ENCODE peak calls at places on chromosomes 5 and 9, in four cellular contexts. One of them, this sample, is unnamed.
A peak's percentile ranks its signal among the peaks of the same experiment; 100 is the strongest.

GRCh38 chr5:1314564-1314982 is 19.7 kb upstream of the TERT start:
- DNase-seq in A549: no peak
- DNase-seq in fibroblast of lung: no peak
- DNase-seq in pancreas: peak; percentile 68
- DNase-seq in this sample: no peak

GRCh38 chr9:81664638-81665513 is 24.5 kb downstream of the TLE1 start:
- DNase-seq in pancreas: no peak
- DNase-seq in A549: no peak
- DNase-seq in fibroblast of lung: no peak
- DNase-seq in this sample: no peak

GRCh38 chr5:40172721-40173120 is 507.0 kb upstream of the PTGER4 start:
- DNase-seq in A549: no peak
- DNase-seq in pancreas: no peak
- DNase-seq in fibroblast of lung: no peak
- DNase-seq in this sample: no peak

GRCh38 chr9:72305102-72305546 is 59.9 kb downstream of the ZFAND5 start:
- DNase-seq in fibroblast of lung: peak; percentile 60
- DNase-seq in pancreas: no peak
- DNase-seq in A549: peak; percentile 97
- DNase-seq in this sample: peak; percentile 88

GRCh38 chr5:34053133-34053532 is 10.1 kb upstream of the C1QTNF3 start:
- DNase-seq in A549: no peak
- DNase-seq in pancreas: no peak
- DNase-seq in fibroblast of lung: peak; percentile 72
- DNase-seq in this sample: no peak

GRCh38 chr5:68458416-68458815 is 242.9 kb downstream of the PIK3R1 start:
- DNase-seq in pancreas: no peak
- DNase-seq in A549: no peak
- DNase-seq in fibroblast of lung: no peak
- DNase-seq in this sample: no peak

GRCh38 chr9:69895185-69895584 is 74.6 kb downstream of the CFAP95 start:
- DNase-seq in A549: no peak
- DNase-seq in fibroblast of lung: no peak
- DNase-seq in pancreas: no peak
- DNase-seq in this sample: no peak

GRCh38 chr9:137309368-137310189 is 7.5 kb upstream of the NRARP start:
- DNase-seq in pancreas: peak; percentile 72
- DNase-seq in fibroblast of lung: no peak
- DNase-seq in A549: no peak
- DNase-seq in this sample: no peak

GRCh38 chr9:121717141-121717749 is 65.8 kb downstream of the DAB2IP start:
- DNase-seq in pancreas: no peak
- DNase-seq in A549: no peak
- DNase-seq in fibroblast of lung: no peak
- DNase-seq in this sample: no peak

GRCh38 chr9:130835441-130836298 is 616 bp downstream of the ABL1 start:
- DNase-seq in fibroblast of lung: peak; percentile 62
- DNase-seq in A549: peak; percentile 45
- DNase-seq in pancreas: peak; percentile 76
- DNase-seq in this sample: peak; percentile 60

GRCh38 chr9:27371382-27371781 is 74.4 kb upstream of the EQTN start:
- DNase-seq in fibroblast of lung: no peak
- DNase-seq in pancreas: no peak
- DNase-seq in A549: peak; percentile 41
- DNase-seq in this sample: no peak

DNA sequence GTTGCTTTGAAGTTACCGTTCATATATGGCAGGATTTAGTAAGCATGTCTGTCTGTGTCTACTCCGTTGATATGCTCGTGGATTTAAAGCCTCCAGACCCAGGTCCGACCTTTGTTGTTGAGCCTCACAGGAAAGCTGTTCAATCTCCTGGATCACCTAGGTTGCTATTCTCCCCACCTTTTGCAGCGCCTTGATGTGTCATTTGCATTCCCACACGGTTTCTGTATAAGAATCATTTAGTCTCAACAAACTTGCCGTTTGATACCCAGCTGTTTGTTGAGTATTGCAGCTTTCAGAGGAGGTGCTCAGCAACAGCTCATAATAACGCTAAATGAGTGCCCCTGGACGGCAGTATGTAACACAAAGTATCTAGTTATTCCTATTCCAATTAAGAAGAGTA is 1.2 kb upstream of the ADGRV1 start:
- DNase-seq in fibroblast of lung: no peak
- DNase-seq in pancreas: no peak
- DNase-seq in A549: no peak
- DNase-seq in this sample: no peak
- H3K4me1 ChIP-seq in fibroblast of lung: no peaks in the 10 kb centered on the region
- H3K4me1 ChIP-seq in pancreas: peaks cover 3% of the 10 kb centered on the region
- H3K4me1 ChIP-seq in A549: peaks cover 14% of the 10 kb centered on the region
- H3K4me1 ChIP-seq in this sample: peaks cover 5% of the 10 kb centered on the region

DNA sequence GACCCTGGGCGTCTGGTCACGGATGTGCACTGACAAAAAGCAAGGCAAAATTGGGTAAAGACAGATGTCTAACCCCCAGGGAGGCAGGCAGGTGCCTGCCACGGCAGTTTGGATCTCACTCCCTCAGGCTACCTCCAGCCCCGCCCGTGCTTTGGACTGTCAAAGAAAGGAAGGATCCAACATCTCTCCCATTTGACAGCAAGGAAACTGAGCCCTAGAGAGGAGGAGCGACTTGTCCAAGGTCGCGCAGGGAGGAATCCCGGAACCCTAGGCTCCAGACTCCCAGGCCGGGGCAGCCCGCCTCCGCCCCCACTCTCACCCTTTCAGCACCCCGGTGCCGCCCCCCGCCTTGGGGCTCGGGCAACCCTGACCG is 376 bp downstream of the GOLGA1 start:
- DNase-seq in fibroblast of lung: no peak
- DNase-seq in A549: no peak
- DNase-seq in pancreas: no peak
- DNase-seq in this sample: no peak
- H3K27ac ChIP-seq in fibroblast of lung: peak overlapping the region; percentile 98
- H3K27ac ChIP-seq in A549: peak overlapping the region; percentile 97
- H3K27ac ChIP-seq in pancreas: peak overlapping the region; percentile 96
- H3K27ac ChIP-seq in this sample: peak overlapping the region; percentile 91

DNA sequence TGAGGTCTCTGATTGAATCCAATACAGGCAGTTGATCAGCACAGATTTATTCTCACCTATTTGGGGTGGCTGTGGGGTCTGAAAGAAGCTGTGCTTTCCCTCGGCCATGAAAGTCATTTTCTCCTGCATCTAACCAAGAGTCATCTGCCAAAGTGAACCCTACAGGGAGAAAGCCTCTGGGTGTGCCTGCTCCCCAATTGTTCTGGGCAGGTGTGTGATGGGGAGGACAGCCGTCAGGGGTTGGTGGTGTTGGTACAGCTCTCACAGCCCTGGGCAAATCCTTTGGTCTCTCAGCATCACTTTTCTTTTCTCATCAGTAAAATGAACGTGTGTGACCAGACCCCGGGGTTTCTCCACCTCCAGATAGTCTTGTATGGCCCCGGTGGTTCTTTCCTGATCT is 2.5 kb downstream of the PHF2 start:
- DNase-seq in A549: no peak
- DNase-seq in pancreas: no peak
- DNase-seq in fibroblast of lung: no peak
- DNase-seq in this sample: no peak
- H3K4me1 ChIP-seq in A549: peaks cover 14% of the 10 kb centered on the region
- H3K4me1 ChIP-seq in pancreas: peaks cover 39% of the 10 kb centered on the region
- H3K4me1 ChIP-seq in fibroblast of lung: peaks cover 7% of the 10 kb centered on the region
- H3K4me1 ChIP-seq in this sample: peaks cover 20% of the 10 kb centered on the region

GRCh38 chr9:125161284-125161918 is 18.1 kb upstream of the SCAI start:
- DNase-seq in fibroblast of lung: peak; percentile 52
- DNase-seq in A549: no peak
- DNase-seq in pancreas: no peak
- DNase-seq in this sample: no peak

GRCh38 chr9:125153712-125154367 is 10.5 kb upstream of the SCAI start:
- DNase-seq in pancreas: no peak
- DNase-seq in fibroblast of lung: no peak
- DNase-seq in A549: no peak
- DNase-seq in this sample: no peak

GRCh38 chr9:125160750-125161149 is 17.4 kb upstream of the SCAI start:
- DNase-seq in A549: no peak
- DNase-seq in pancreas: no peak
- DNase-seq in fibroblast of lung: no peak
- DNase-seq in this sample: no peak

GRCh38 chr9:125151730-125152129 is 8.4 kb upstream of the SCAI start:
- DNase-seq in fibroblast of lung: no peak
- DNase-seq in pancreas: no peak
- DNase-seq in A549: no peak
- DNase-seq in this sample: no peak

GRCh38 chr9:125156551-125156950 is 13.2 kb upstream of the SCAI start:
- DNase-seq in fibroblast of lung: no peak
- DNase-seq in pancreas: no peak
- DNase-seq in A549: no peak
- DNase-seq in this sample: no peak
- H3K27ac ChIP-seq in fibroblast of lung: no peak overlapping the region
- H3K27ac ChIP-seq in pancreas: no peak overlapping the region
- H3K27ac ChIP-seq in A549: no peak overlapping the region
- H3K27ac ChIP-seq in this sample: no peak overlapping the region

GRCh38 chr5:93819666-93820065 is 78.3 kb upstream of the POU5F2 start:
- DNase-seq in pancreas: no peak
- DNase-seq in A549: no peak
- DNase-seq in fibroblast of lung: no peak
- DNase-seq in this sample: no peak
- H3K4me1 ChIP-seq in pancreas: no peaks in the 10 kb centered on the region
- H3K4me1 ChIP-seq in A549: no peaks in the 10 kb centered on the region
- H3K4me1 ChIP-seq in fibroblast of lung: no peaks in the 10 kb centered on the region
- H3K4me1 ChIP-seq in this sample: no peaks in the 10 kb centered on the region

GRCh38 chr9:38390851-38391250 is 1.7 kb upstream of the ALDH1B1 start:
- DNase-seq in pancreas: no peak
- DNase-seq in fibroblast of lung: no peak
- DNase-seq in A549: no peak
- DNase-seq in this sample: no peak
- H3K27ac ChIP-seq in pancreas: no peak overlapping the region
- H3K27ac ChIP-seq in fibroblast of lung: no peak overlapping the region
- H3K27ac ChIP-seq in A549: no peak overlapping the region
- H3K27ac ChIP-seq in this sample: no peak overlapping the region

This sample was measured in testis.